ENCODE peak calls at places on chromosomes 13 and 19, in seven cellular contexts. J is EL, Q is COR-L47, I is small intestine, A is skeletal muscle cell, F is COLO829, O is suprapubic skin. D is an unnamed sample.

GRCh38 chr19:19402656-19403372 is 2.7 kb upstream of the GATAD2A start:
- DNase-seq in J (peak), Q (no peak), I (no peak), A (no peak), F (no peak), O (no peak), D (no peak)

GRCh38 chr19:47097396-47098217 is 16.0 kb downstream of the ZC3H4 start:
- DNase-seq in J (no peak), Q (no peak), I (no peak), A (no peak), F (no peak), O (peak), D (no peak)

GRCh38 chr19:37484406-37485115 is 15.4 kb downstream of the ZNF570 start:
- DNase-seq in J (no peak), Q (no peak), I (no peak), A (no peak), F (no peak), O (no peak), D (no peak)

GRCh38 chr19:2719910-2720776 is 1.0 kb downstream of the DIRAS1 start:
- DNase-seq in J (peak), Q (no peak), I (no peak), A (no peak), F (no peak), O (no peak), D (no peak)

GRCh38 chr13:74187564-74187963 is 53.4 kb upstream of the KLF12 start:
- DNase-seq in J (peak), Q (no peak), I (no peak), A (no peak), F (peak), O (no peak), D (no peak)

GRCh38 chr13:30623392-30623791 is 5.7 kb downstream of the USPL1 start:
- DNase-seq in J (no peak), Q (no peak), I (no peak), A (no peak), F (no peak), O (no peak), D (no peak)

GRCh38 chr13:36919833-36920611 is at the start of gene SMAD9:
- DNase-seq in J (peak), Q (peak), I (peak), A (peak), F (peak), O (peak), D (peak)

GRCh38 chr13:110185696-110186095 is 121.3 kb downstream of the COL4A1 start:
- DNase-seq in J (no peak), Q (no peak), I (no peak), A (peak), F (no peak), O (no peak), D (no peak)

GRCh38 chr13:28527629-28528028 is 32.7 kb upstream of the FLT1 start:
- DNase-seq in J (no peak), Q (no peak), I (no peak), A (no peak), F (no peak), O (no peak), D (peak)

GRCh38 chr13:108705031-108705430 is 75.6 kb downstream of the MYO16 start:
- DNase-seq in J (no peak), Q (no peak), I (no peak), A (no peak), F (peak), O (no peak), D (no peak)

GRCh38 chr19:52464798-52465470 is 11.6 kb downstream of the ZNF578 start:
- DNase-seq in J (no peak), Q (peak), I (no peak), A (no peak), F (peak), O (no peak), D (no peak)

GRCh38 chr13:43232144-43232840 is 208.9 kb downstream of the DNAJC15 start:
- DNase-seq in J (no peak), Q (no peak), I (no peak), A (no peak), F (no peak), O (no peak), D (no peak)

GRCh38 chr19:40403262-40403984 is 9.8 kb downstream of the PRX start:
- DNase-seq in J (peak), Q (no peak), I (peak), A (peak), F (peak), O (peak), D (peak)

GRCh38 chr13:112128052-112128610 is 61.2 kb downstream of the SOX1 start:
- DNase-seq in J (no peak), Q (no peak), I (no peak), A (no peak), F (no peak), O (no peak), D (no peak)

GRCh38 chr13:41547253-41548000 is 90.1 kb downstream of the RGCC start:
- DNase-seq in J (no peak), Q (no peak), I (no peak), A (no peak), F (peak), O (no peak), D (no peak)

GRCh38 chr13:102729560-102730275 is 34.9 kb upstream of the METTL21C start:
- DNase-seq in J (peak), Q (peak), I (peak), A (no peak), F (peak), O (no peak), D (no peak)

GRCh38 chr19:5001547-5002131 is 32.7 kb downstream of the KDM4B start:
- DNase-seq in J (peak), Q (no peak), I (peak), A (no peak), F (peak), O (no peak), D (peak)

D was measured in GM12865.